ENCODE peak calls at places on chromosomes 13 and 19, in six cellular contexts. Q, W, X, S, F and K are unnamed samples.

GRCh38 chr13:41603917-41604316 is 146.6 kb downstream of the RGCC start:
- DNase-seq in Q (peak; percentile 59), W (peak; percentile 66), X (no peak), S (no peak), F (no peak), K (no peak)

GRCh38 chr19:42528354-42529247 is at the start of gene CEACAM1:
- DNase-seq in Q (peak; percentile 95), W (no peak), X (no peak), S (peak; percentile 72), F (peak; percentile 30), K (no peak)

GRCh38 chr13:21695536-21695935 is 24.7 kb downstream of the FGF9 start:
- DNase-seq in Q (peak; percentile 54), W (no peak), X (no peak), S (no peak), F (no peak), K (no peak)

GRCh38 chr19:19452241-19453128 is 47.0 kb downstream of the GATAD2A start:
- DNase-seq in Q (no peak), W (no peak), X (no peak), S (no peak), F (no peak), K (no peak)

GRCh38 chr13:23159205-23159586 is 21.6 kb upstream of the SGCG start:
- DNase-seq in Q (peak; percentile 9), W (peak; percentile 69), X (no peak), S (no peak), F (peak; percentile 33), K (peak; percentile 54)

GRCh38 chr13:109836629-109837607 is 50.5 kb upstream of the IRS2 start:
- DNase-seq in Q (peak; percentile 97), W (no peak), X (no peak), S (no peak), F (no peak), K (no peak)

GRCh38 chr13:29362849-29363604 is 232.5 kb downstream of the SLC7A1 start:
- DNase-seq in Q (peak; percentile 60), W (peak; percentile 31), X (no peak), S (no peak), F (no peak), K (peak; percentile 41)

GRCh38 chr13:110312669-110313031 is 5.6 kb downstream of the COL4A2 start:
- DNase-seq in Q (no peak), W (peak; percentile 43), X (no peak), S (peak; percentile 17), F (no peak), K (no peak)

GRCh38 chr19:1063030-1063908 is 3.7 kb upstream of the ARHGAP45 start:
- DNase-seq in Q (no peak), W (no peak), X (no peak), S (no peak), F (no peak), K (no peak)

GRCh38 chr19:49875801-49876421 is 1.2 kb downstream of the AKT1S1 start:
- DNase-seq in Q (no peak), W (peak; percentile 55), X (no peak), S (no peak), F (peak; percentile 74), K (no peak)

GRCh38 chr19:30449673-30450072 is 77.5 kb downstream of the ZNF536 start:
- DNase-seq in Q (no peak), W (no peak), X (no peak), S (no peak), F (no peak), K (no peak)

GRCh38 chr19:54606891-54607781 is 13.7 kb downstream of the LILRA1 start:
- DNase-seq in Q (no peak), W (no peak), X (no peak), S (no peak), F (no peak), K (no peak)

GRCh38 chr13:43936630-43937029 is 56.9 kb downstream of the LACC1 start:
- DNase-seq in Q (no peak), W (no peak), X (no peak), S (no peak), F (no peak), K (no peak)

DNA sequence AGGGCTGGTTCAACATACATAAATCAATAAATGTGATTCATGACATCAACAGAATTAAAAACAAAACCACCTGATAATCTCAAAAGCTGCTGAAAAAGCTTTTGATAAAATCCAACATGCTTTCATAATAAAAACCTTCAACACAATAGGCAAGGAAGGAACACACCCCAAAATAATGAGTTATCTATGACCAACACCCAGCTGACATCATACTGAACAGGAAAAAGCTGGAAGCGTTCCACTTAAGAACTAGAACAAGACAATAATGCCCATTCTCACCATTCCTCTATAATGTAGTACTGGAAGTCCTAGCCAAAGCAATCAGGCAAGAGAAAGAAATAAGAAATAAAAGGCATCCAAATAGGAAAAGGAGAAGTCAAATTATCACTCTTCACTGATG is 116.2 kb upstream of the FREM2 start:
- DNase-seq in Q (no peak), W (no peak), X (no peak), S (no peak), F (no peak), K (no peak)
- H3K4me3 ChIP-seq in Q (no peak overlapping the region), W (no peak overlapping the region), X (no peak overlapping the region), S (no peak overlapping the region), F (no peak overlapping the region), K (no peak overlapping the region)

GRCh38 chr19:41353466-41354342 is at the start of gene TGFB1:
- DNase-seq in Q (peak; percentile 68), W (peak; percentile 86), X (peak; percentile 49), S (peak; percentile 57), F (peak; percentile 91), K (no peak)
- H3K4me1 ChIP-seq in Q (no peaks in the 10 kb centered on the region), W (peaks cover 5% of the 10 kb centered on the region), X (no peaks in the 10 kb centered on the region), S (no peaks in the 10 kb centered on the region), F (peaks cover 33% of the 10 kb centered on the region), K (peaks cover 1% of the 10 kb centered on the region)

GRCh38 chr19:33396701-33397535 is 23.4 kb downstream of the CEBPG start:
- DNase-seq in Q (no peak), W (no peak), X (no peak), S (no peak), F (no peak), K (no peak)
- H3K27ac ChIP-seq in Q (no peak overlapping the region), W (no peak overlapping the region), X (no peak overlapping the region), S (no peak overlapping the region), F (peak overlapping the region; percentile 8), K (no peak overlapping the region)

DNA sequence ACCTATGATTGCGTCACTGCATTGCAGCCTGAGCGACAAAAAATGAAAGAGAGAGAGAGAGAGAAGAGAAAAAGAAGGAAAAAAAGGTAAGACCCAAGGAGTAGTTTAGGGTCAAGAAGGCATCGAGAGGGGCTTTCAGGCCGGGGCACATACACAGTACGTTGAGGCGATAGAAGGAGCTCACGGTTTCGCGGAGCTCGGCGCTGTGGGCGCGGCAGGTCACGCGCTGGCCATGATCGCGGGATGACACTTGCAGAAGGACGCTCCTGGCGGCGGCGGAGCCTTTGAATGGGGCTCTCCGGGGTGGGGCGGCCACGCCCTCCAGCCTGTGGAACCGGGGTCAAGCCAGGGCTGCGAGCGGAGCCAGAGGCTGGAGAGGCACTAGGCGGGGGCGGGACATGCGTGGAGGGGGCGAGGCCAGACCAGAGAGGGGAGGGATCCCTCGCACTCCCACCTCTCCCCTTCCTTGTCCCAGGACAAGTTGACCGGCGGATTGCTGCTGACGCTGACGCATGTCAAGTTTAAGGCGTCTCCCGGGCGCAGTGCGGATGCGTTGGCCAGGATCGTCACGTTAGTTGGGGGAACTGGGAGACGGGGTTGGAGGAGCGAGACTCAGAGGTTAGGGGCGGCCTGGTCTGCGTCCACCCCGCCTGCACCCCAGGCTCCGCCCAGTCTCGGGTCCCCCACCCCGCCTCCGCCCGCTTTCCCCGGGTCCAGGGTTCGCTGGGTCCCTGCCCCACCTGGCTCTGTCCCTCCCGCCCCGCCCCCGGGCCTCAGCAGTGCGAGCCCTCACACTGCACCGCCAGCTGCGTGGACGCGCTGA is 6.9 kb downstream of the NPHS1 start:
- DNase-seq in Q (peak; percentile 49), W (no peak), X (no peak), S (no peak), F (no peak), K (no peak)
- H3K4me3 ChIP-seq in Q (no peak overlapping the region), W (no peak overlapping the region), X (peak overlapping the region; percentile 45), S (no peak overlapping the region), F (peak overlapping the region; percentile 39), K (peak overlapping the region; percentile 26)

DNA sequence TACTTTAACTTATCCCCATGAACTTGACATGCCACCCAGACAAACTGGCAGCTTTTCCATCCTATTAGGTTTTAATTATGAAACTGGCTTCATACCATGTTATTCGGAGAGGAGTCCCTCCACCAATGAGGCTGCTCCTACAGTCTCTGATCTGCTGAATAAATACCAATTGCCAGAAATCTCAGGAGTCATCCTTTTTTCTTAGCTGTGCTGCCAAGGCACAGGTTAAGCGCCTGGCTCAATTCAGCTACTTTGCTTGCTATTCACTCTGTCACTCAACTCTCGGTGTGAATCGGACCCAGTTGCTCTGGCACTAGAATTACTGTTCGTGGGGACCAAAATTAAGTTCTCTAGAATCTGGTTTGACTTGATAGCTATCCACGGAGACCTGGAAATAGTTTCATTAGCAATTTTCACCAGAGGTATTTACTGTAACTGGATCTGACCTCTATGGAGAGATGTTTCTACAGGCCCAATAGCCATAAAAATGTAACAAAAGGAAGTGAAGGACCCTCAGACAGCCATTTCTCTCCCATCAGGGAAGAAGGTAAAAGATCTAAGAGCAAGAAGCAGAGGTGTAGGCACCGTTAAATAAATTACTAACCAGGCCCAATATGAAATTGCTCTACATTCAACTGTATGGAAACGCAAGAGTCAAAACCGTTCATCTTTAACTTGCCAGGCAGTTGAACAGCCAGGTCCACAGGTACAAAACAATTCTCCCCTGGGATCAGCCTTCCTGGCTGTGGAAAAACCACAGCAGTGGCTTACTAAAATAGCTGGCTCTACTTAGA is 5.4 kb downstream of the ZC3H4 start:
- DNase-seq in Q (no peak), W (peak; percentile 45), X (no peak), S (no peak), F (no peak), K (no peak)
- H3K4me1 ChIP-seq in Q (peaks cover 13% of the 10 kb centered on the region), W (peaks cover 12% of the 10 kb centered on the region), X (peaks cover 28% of the 10 kb centered on the region), S (peaks cover 22% of the 10 kb centered on the region), F (peaks cover 47% of the 10 kb centered on the region), K (no peaks in the 10 kb centered on the region)

DNA sequence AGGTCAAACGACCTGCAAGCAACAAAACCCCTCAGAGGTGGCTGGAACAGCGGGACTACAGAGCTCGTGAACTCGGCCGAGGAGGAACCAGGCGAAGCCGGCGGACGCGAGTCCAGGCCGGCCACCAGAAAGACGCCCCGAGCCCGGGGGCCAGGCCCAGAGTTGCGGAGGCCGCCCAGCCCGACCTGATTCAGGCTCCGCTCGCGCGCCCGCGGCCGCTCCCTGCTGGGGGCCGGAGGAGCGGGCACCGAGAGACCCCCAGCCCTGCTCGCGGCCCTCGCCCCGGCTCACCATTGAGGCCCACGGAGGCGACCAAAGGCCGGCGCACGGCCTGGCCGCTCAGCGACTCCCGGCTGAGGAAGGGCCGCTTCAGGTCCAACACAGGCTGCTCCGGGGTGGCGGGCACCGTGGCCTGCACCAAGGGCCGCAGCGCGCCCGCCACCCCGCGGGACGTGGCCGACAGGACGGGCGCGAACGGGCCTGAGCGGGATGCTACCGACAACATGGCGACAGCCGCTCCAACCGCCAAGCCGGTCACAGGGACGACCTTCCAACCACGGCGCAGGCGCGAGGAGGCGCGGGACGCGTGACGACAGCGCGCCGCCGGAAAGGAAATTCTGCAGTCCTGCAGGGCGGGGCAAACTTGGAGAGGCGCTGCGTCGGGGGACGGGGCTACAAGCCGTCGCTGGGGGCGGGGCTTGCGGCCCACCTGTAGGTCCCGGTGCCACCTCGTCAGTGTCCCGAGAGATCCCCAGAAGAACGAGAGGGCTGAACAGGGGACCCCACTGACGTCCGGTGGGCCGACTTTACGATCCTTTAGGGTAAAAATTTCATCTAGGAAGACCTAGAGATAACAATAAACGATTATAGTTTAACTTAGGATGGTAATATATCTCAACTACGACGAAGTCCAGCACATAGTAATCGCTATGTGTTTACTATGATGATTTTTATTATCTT is at the start of gene UQCRFS1:
- DNase-seq in Q (peak; percentile 95), W (peak; percentile 89), X (peak; percentile 58), S (peak; percentile 90), F (peak; percentile 96), K (peak; percentile 71)
- H3K27ac ChIP-seq in Q (peak within 1 kb of the TSS; percentile 87), W (peak within 1 kb of the TSS; percentile 84), X (peak within 1 kb of the TSS; percentile 85), S (peak within 1 kb of the TSS; percentile 94), F (peak within 1 kb of the TSS; percentile 94), K (no peak within 1 kb of the TSS)

GRCh38 chr19:36973021-36973843 is 57.1 kb downstream of the ZNF568 start:
- DNase-seq in Q (peak; percentile 74), W (peak; percentile 76), X (peak; percentile 44), S (peak; percentile 72), F (peak; percentile 89), K (peak; percentile 60)
- H3K4me3 ChIP-seq in Q (peak overlapping the region; percentile 58), W (peak overlapping the region; percentile 70), X (peak overlapping the region; percentile 88), S (peak overlapping the region; percentile 54), F (peak overlapping the region; percentile 89), K (peak overlapping the region; percentile 63)